ENCODE peak calls at places on chromosomes 11 and 22, in four cellular contexts. One of them, this sample, is unnamed.

GRCh38 chr11:131190446-131190845 is 180.0 kb upstream of the NTM start:
- DNase-seq in mammary epithelial cell: no peak
- DNase-seq in neuronal stem cell: no peak
- DNase-seq in PC-3: no peak
- DNase-seq in this sample: no peak

GRCh38 chr11:88320149-88320559 is 17.4 kb downstream of the CTSC start:
- DNase-seq in PC-3: peak; percentile 49
- DNase-seq in mammary epithelial cell: peak; percentile 32
- DNase-seq in neuronal stem cell: no peak
- DNase-seq in this sample: peak; percentile 60

GRCh38 chr22:21688706-21689381 is 23.0 kb downstream of the PPIL2 start:
- DNase-seq in neuronal stem cell: no peak
- DNase-seq in mammary epithelial cell: peak; percentile 3
- DNase-seq in PC-3: no peak
- DNase-seq in this sample: no peak

GRCh38 chr11:116355104-116355503 is 417.7 kb downstream of the BUD13 start:
- DNase-seq in mammary epithelial cell: no peak
- DNase-seq in PC-3: no peak
- DNase-seq in neuronal stem cell: no peak
- DNase-seq in this sample: no peak

GRCh38 chr11:4626207-4627105 is 10.8 kb upstream of the OR51D1 start:
- DNase-seq in mammary epithelial cell: peak; percentile 63
- DNase-seq in PC-3: peak; percentile 84
- DNase-seq in neuronal stem cell: peak; percentile 85
- DNase-seq in this sample: peak; percentile 76

GRCh38 chr11:38543311-38543710 is 1945.3 kb upstream of the RAG2 start:
- DNase-seq in mammary epithelial cell: peak; percentile 27
- DNase-seq in PC-3: peak; percentile 6
- DNase-seq in neuronal stem cell: no peak
- DNase-seq in this sample: peak; percentile 86

GRCh38 chr11:72831521-72832300 is 17.5 kb downstream of the ATG16L2 start:
- DNase-seq in neuronal stem cell: peak; percentile 73
- DNase-seq in mammary epithelial cell: peak; percentile 61
- DNase-seq in PC-3: peak; percentile 76
- DNase-seq in this sample: peak; percentile 77

GRCh38 chr11:105109855-105110750 is 29.5 kb downstream of the CARD18 start:
- DNase-seq in PC-3: peak; percentile 29
- DNase-seq in neuronal stem cell: no peak
- DNase-seq in mammary epithelial cell: no peak
- DNase-seq in this sample: peak; percentile 53

GRCh38 chr11:68202165-68202564 is 10.9 kb downstream of the KMT5B start:
- DNase-seq in PC-3: no peak
- DNase-seq in mammary epithelial cell: no peak
- DNase-seq in neuronal stem cell: no peak
- DNase-seq in this sample: no peak

GRCh38 chr11:76335827-76336226 is 45.1 kb downstream of the THAP12 start:
- DNase-seq in neuronal stem cell: no peak
- DNase-seq in mammary epithelial cell: no peak
- DNase-seq in PC-3: no peak
- DNase-seq in this sample: no peak

GRCh38 chr22:32685527-32685926 is 116.0 kb upstream of the TIMP3 start:
- DNase-seq in mammary epithelial cell: no peak
- DNase-seq in PC-3: no peak
- DNase-seq in neuronal stem cell: no peak
- DNase-seq in this sample: peak; percentile 50

GRCh38 chr11:61080526-61080925 is 21.8 kb upstream of the CD5 start:
- DNase-seq in neuronal stem cell: no peak
- DNase-seq in PC-3: no peak
- DNase-seq in mammary epithelial cell: no peak
- DNase-seq in this sample: no peak

GRCh38 chr11:118263694-118264567 is at the start of gene MPZL2:
- DNase-seq in neuronal stem cell: peak; percentile 18
- DNase-seq in PC-3: peak; percentile 95
- DNase-seq in mammary epithelial cell: peak; percentile 98
- DNase-seq in this sample: no peak

DNA sequence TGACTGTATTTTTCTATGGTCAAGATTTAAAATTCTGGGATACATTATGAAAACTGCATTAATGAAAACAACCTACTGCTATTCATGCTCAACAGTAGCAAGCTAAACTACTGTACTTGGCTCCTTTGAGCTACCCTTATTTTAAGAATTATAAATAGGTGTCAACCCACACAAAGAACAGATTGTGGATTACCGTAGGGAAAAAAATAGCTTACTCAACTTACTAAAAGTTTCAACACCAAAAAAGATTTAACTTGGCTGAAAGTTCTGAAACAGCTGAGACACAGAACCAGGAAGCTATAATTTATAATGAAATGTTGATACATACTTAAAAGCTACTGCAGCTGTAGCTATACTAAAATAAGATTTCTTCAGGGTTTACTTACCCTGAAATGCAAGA is 10.1 kb downstream of the LIN7C start:
- DNase-seq in PC-3: no peak
- DNase-seq in neuronal stem cell: no peak
- DNase-seq in mammary epithelial cell: no peak
- DNase-seq in this sample: peak; percentile 69
- H3K4me2 ChIP-seq in PC-3: no peak overlapping the region
- H3K4me2 ChIP-seq in neuronal stem cell: no peak overlapping the region
- H3K4me2 ChIP-seq in mammary epithelial cell: no peak overlapping the region
- H3K4me2 ChIP-seq in this sample: no peak overlapping the region

GRCh38 chr11:111729441-111729840 is 36.7 kb downstream of the PPP2R1B start:
- DNase-seq in neuronal stem cell: no peak
- DNase-seq in mammary epithelial cell: no peak
- DNase-seq in PC-3: no peak
- DNase-seq in this sample: no peak
- H3K4me1 ChIP-seq in neuronal stem cell: peaks cover 14% of the 10 kb centered on the region
- H3K4me1 ChIP-seq in mammary epithelial cell: peaks cover 7% of the 10 kb centered on the region
- H3K4me1 ChIP-seq in PC-3: peaks cover 22% of the 10 kb centered on the region
- H3K4me1 ChIP-seq in this sample: peaks cover 25% of the 10 kb centered on the region

DNA sequence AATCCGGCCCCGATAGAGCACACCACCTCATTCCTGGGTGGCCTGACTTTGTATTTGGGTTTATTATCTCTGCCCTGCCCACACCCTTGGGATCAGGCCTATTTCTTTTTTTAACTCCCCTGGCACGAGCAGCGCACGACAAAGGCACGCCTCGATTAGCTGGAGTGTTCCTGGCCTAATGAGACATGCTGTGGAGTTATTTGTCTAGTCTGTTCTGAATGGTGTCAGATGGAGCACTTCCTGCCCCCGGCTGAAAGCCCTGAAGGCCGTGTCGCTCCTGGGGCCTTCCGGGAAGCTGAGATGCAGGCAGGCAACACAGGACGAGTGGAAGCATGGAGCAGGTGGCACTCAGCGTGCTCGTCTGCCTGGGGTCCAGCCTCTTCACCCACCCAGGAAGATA is 47.1 kb downstream of the LARGE1 start:
- DNase-seq in mammary epithelial cell: no peak
- DNase-seq in PC-3: no peak
- DNase-seq in neuronal stem cell: no peak
- DNase-seq in this sample: no peak
- H3K4me2 ChIP-seq in mammary epithelial cell: no peak overlapping the region
- H3K4me2 ChIP-seq in PC-3: no peak overlapping the region
- H3K4me2 ChIP-seq in neuronal stem cell: no peak overlapping the region
- H3K4me2 ChIP-seq in this sample: no peak overlapping the region

GRCh38 chr11:81495699-81496292 is 1237.9 kb downstream of the FAM181B start:
- DNase-seq in PC-3: no peak
- DNase-seq in neuronal stem cell: no peak
- DNase-seq in mammary epithelial cell: no peak
- DNase-seq in this sample: no peak
- H3K4me1 ChIP-seq in PC-3: no peaks in the 10 kb centered on the region
- H3K4me1 ChIP-seq in neuronal stem cell: no peaks in the 10 kb centered on the region
- H3K4me1 ChIP-seq in mammary epithelial cell: no peaks in the 10 kb centered on the region
- H3K4me1 ChIP-seq in this sample: no peaks in the 10 kb centered on the region

This sample was measured in fibroblast of lung.